ENCODE peak calls at places on chromosome 19, in five cellular contexts. C is bronchial epithelial cell; P is CD4-positive, alpha-beta T cell; O is IMR-90; L is astrocyte of the spinal cord. F is an unnamed sample.

GRCh38 chr19:5694167-5694951 is 4.3 kb downstream of the RPL36 start:
- DNase-seq in O (no peak), P (no peak), L (no peak), C (no peak), F (no peak)

GRCh38 chr19:2981898-2982297 is 4.5 kb downstream of the TLE6 start:
- DNase-seq in L (no peak), P (no peak), C (no peak), O (no peak), F (no peak)

GRCh38 chr19:6034512-6034911 is 56.6 kb upstream of the RANBP3 start:
- DNase-seq in O (no peak), P (no peak), L (no peak), C (no peak), F (no peak)

GRCh38 chr19:402786-403185 is 6.2 kb downstream of the C2CD4C start:
- DNase-seq in P (no peak), L (no peak), C (no peak), O (no peak), F (no peak)

GRCh38 chr19:2912306-2912705 is 11.6 kb downstream of the ZNF57 start:
- DNase-seq in P (no peak), O (no peak), C (no peak), L (no peak), F (no peak)

GRCh38 chr19:55667006-55667381 is 8.0 kb upstream of the EPN1 start:
- DNase-seq in O (no peak), P (no peak), L (no peak), C (no peak), F (no peak)

GRCh38 chr19:12260236-12260635 is 34.4 kb downstream of the ZNF44 start:
- DNase-seq in L (no peak), P (no peak), O (no peak), C (no peak), F (no peak)

GRCh38 chr19:16447015-16447384 is 24.8 kb downstream of the EPS15L1 start:
- DNase-seq in C (peak), O (peak), P (no peak), L (peak), F (peak)

GRCh38 chr19:6450166-6450565 is 9.4 kb downstream of the SLC25A23 start:
- DNase-seq in P (no peak), C (no peak), L (no peak), O (no peak), F (no peak)

GRCh38 chr19:38649305-38650179 is 2.1 kb downstream of the ACTN4 start:
- DNase-seq in L (no peak), P (no peak), O (no peak), C (peak), F (no peak)

GRCh38 chr19:31350693-31351211 is 1.5 kb upstream of the TSHZ3 start:
- DNase-seq in O (peak), P (no peak), C (no peak), L (peak), F (no peak)

GRCh38 chr19:5687360-5688198 is 2.5 kb upstream of the RPL36 start:
- DNase-seq in O (no peak), L (no peak), P (no peak), C (no peak), F (no peak)

GRCh38 chr19:3608750-3609322 is 2.2 kb upstream of the TBXA2R start:
- DNase-seq in O (no peak), P (no peak), L (peak), C (no peak), F (no peak)

GRCh38 chr19:11199517-11199916 is 2.2 kb upstream of the KANK2 start:
- DNase-seq in C (no peak), L (no peak), O (no peak), P (no peak), F (no peak)

GRCh38 chr19:50537306-50537685 is 23.6 kb upstream of the ASPDH start:
- DNase-seq in P (no peak), C (no peak), L (no peak), O (no peak), F (no peak)

GRCh38 chr19:23823952-23824389 is 65.3 kb upstream of the ZNF681 start:
- DNase-seq in P (no peak), O (no peak), C (peak), L (no peak), F (no peak)

GRCh38 chr19:55484571-55485438 is at the start of gene NAT14:
- DNase-seq in C (no peak), P (peak), O (peak), L (peak), F (peak)

GRCh38 chr19:15144046-15144646 is 36.9 kb downstream of the SYDE1 start:
- DNase-seq in L (no peak), P (no peak), C (peak), O (no peak), F (no peak)

GRCh38 chr19:35436477-35437141 is 11.4 kb upstream of the FFAR2 start:
- DNase-seq in O (no peak), C (peak), P (no peak), L (no peak), F (peak)

GRCh38 chr19:54096642-54097106 is 3.9 kb downstream of the OSCAR start:
- DNase-seq in L (peak), P (no peak), C (peak), O (peak), F (peak)

GRCh38 chr19:21698215-21698614 is 69.2 kb downstream of the ZNF100 start:
- DNase-seq in C (peak), P (no peak), O (peak), L (peak), F (no peak)

GRCh38 chr19:16285769-16286564 is 38.7 kb upstream of the KLF2 start:
- DNase-seq in O (no peak), P (no peak), C (peak), L (peak), F (no peak)

GRCh38 chr19:6519289-6519688 is 11.5 kb upstream of the TNFSF9 start:
- DNase-seq in L (peak), P (no peak), O (peak), C (peak), F (no peak)

GRCh38 chr19:3366761-3367571 is 583 bp downstream of the NFIC start:
- DNase-seq in C (no peak), O (no peak), L (peak), P (no peak), F (no peak)

GRCh38 chr19:52896431-52897148 is 845 bp downstream of the ZNF320 start:
- DNase-seq in L (peak), C (peak), O (peak), P (no peak), F (peak)

GRCh38 chr19:28009696-28010095 is 1203.3 kb downstream of the UQCRFS1 start:
- DNase-seq in P (no peak), O (no peak), L (peak), C (no peak), F (no peak)

GRCh38 chr19:4372630-4373367 is 27.5 kb downstream of the SH3GL1 start:
- DNase-seq in O (no peak), P (no peak), L (no peak), C (no peak), F (no peak)

GRCh38 chr19:7848779-7849457 is 18.9 kb downstream of the EVI5L start:
- DNase-seq in C (no peak), O (no peak), L (no peak), P (no peak), F (no peak)

GRCh38 chr19:43765109-43765876 is 10.5 kb upstream of the SMG9 start:
- DNase-seq in C (peak), O (peak), L (peak), P (no peak), F (peak)

GRCh38 chr19:4493929-4494690 is 22.0 kb downstream of the HDGFL2 start:
- DNase-seq in C (no peak), O (no peak), L (no peak), P (no peak), F (no peak)

GRCh38 chr19:53772943-53773342 is 51.2 kb downstream of the NLRP12 start:
- DNase-seq in P (peak), L (peak), C (peak), O (peak), F (no peak)

GRCh38 chr19:1412995-1413889 is 5.9 kb downstream of the DAZAP1 start:
- DNase-seq in O (no peak), L (no peak), C (no peak), P (no peak), F (no peak)

GRCh38 chr19:44753932-44754742 is 5.6 kb downstream of the BCL3 start:
- DNase-seq in P (no peak), O (peak), L (peak), C (peak), F (peak)

DNA sequence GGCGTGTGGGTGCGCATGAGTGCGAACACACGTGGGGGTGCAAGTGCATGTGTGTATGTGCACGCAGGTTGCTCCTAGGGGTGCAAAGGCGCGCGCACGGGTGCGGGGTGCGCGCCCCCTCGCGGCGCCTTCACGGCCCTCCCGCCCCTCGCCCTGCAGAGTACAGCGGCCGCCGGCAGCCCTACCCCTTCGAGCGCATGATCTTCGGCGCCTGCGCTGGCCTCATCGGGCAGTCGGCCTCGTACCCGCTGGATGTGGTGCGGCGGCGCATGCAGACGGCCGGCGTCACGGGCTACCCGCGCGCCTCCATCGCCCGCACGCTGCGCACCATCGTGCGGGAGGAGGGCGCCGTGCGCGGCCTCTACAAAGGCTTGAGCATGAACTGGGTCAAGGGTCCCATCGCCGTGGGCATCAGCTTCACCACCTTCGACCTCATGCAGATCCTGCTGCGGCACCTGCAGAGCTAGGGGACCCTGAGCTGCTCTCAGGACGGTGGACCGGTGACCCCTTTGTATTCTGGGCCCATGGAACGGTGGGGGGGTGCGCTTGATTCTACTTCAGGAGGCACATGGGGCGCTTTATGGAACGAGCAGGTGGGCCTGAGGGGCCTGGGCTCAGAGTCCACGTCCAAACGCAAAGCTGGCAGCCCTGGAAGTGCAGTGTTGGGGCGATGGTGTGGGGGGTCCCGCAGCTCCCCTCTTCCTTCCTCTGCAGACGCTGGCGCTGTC is 27.7 kb downstream of the TMEM161A start:
- DNase-seq in C (no peak), O (no peak), P (no peak), L (no peak), F (peak)
- TF ChIP-seq CTCF in C (peak), O (no peak), P (peak), L (peak), F (peak)

DNA sequence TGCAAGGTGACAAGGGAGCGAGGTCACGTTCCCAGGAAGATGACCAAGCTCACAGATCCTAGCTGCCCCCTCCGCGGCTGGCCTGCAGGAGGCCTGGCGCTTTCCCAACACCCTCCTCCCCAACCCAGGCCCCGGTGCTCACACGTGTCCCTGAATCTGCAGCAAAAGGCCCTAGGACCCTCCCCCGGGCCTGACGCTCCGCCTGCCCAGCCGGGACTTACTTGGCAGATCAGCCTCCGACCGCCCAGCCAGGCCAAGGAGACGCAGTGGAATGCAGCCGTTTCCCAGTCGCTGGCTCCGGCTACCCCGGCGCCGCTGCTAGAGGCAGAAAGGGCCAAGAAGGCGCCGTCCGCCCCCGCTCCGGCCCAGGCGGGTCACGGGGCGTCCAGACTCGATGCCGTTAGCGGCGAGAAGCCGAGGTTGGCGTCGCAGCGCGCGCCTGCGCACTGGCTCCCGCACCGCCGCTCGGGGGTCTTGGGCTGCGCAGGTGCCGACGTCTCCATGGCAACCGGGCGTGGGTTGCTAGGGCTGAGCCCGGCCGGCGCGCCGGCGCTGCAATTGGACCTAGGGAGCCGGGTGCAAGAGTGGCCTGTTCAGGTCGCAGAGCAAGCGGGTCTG is at the start of gene PNMA8A:
- DNase-seq in C (no peak), O (peak), L (peak), P (no peak), F (no peak)
- TF ChIP-seq CTCF in C (peak), O (no peak), L (peak), P (no peak), F (no peak)

GRCh38 chr19:40750285-40751064 is at the start of gene ACTMAP:
- DNase-seq in O (peak), L (peak), P (peak), C (peak), F (peak)
- TF ChIP-seq CTCF in O (no peak), L (no peak), P (no peak), C (no peak), F (no peak)

GRCh38 chr19:33306853-33307792 is 4.8 kb upstream of the CEBPA start:
- DNase-seq in P (no peak), C (no peak), L (no peak), O (no peak), F (no peak)

GRCh38 chr19:33302974-33303790 is 848 bp upstream of the CEBPA start:
- DNase-seq in C (no peak), L (peak), O (peak), P (no peak), F (no peak)

GRCh38 chr19:33306191-33306590 is 3.9 kb upstream of the CEBPA start:
- DNase-seq in C (no peak), O (no peak), P (no peak), L (no peak), F (no peak)

GRCh38 chr19:33303791-33304759 is 1.7 kb upstream of the CEBPA start:
- DNase-seq in O (no peak), L (no peak), C (no peak), P (no peak), F (no peak)

DNA sequence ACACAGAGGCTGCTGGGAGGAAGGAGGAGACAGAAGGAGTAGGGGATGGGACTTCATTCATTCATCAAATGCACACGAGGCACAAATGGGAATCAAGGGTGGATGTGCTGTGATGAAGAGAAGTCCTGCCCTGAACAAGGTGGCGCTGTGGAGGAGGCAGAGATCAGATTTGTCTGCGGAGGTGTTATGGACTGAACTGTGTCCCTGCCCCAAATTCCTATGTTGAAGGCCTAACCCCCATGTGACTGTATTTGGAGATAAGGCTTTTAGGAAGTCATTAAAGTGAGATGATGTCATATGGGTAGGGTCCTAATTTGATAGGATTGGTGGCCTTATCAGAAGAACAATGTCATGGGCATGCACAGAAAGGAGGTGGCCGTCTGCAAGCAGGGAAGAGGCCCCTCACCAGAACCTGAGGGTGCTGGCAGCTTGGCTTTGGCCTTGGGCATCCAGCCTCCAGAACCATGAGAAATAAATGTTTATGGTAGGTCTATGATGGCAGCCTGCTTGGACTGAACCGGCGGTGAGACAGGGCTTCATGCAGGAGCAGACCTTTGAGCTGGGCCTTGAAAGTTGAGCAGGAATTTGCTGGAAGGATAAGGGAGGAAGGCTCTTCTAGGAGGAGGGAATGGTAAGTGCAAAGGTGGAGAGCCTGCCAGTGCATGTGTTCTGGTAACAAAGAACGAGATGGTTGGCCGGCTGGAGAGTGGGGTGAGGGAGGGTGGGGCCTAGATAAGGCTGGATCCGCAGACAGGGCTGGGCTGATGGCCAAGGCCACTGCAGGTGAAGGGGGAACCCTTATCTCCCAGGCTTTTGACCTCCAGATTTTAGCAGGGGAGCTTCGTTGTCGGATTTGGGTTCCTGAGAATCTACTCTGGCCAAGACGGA is 2.7 kb upstream of the CEBPA start:
- DNase-seq in C (no peak), P (no peak), O (no peak), L (no peak), F (no peak)
- TF ChIP-seq CTCF in C (peak), P (no peak), O (no peak), L (no peak), F (no peak)

GRCh38 chr19:9881720-9882119 is 46.6 kb downstream of the PIN1 start:
- DNase-seq in C (peak), L (no peak), P (no peak), O (no peak), F (no peak)

GRCh38 chr19:9883764-9884163 is 48.6 kb downstream of the PIN1 start:
- DNase-seq in P (no peak), L (no peak), O (no peak), C (no peak), F (no peak)

GRCh38 chr19:9883231-9883758 is 48.2 kb downstream of the PIN1 start:
- DNase-seq in C (peak), P (no peak), L (no peak), O (no peak), F (no peak)

GRCh38 chr19:9885077-9885552 is 50.0 kb downstream of the PIN1 start:
- DNase-seq in P (no peak), C (no peak), L (no peak), O (peak), F (no peak)
- TF ChIP-seq CTCF in P (no peak), C (no peak), L (peak), O (peak), F (no peak)

GRCh38 chr19:48329167-48329891 is 4.0 kb downstream of the EMP3 start:
- DNase-seq in L (peak), O (peak), P (peak), C (peak), F (no peak)

GRCh38 chr19:48332351-48332661 is 7.0 kb downstream of the EMP3 start:
- DNase-seq in C (no peak), P (no peak), O (no peak), L (no peak), F (no peak)

GRCh38 chr19:48333467-48334384 is 8.4 kb downstream of the EMP3 start:
- DNase-seq in L (peak), O (peak), P (peak), C (peak), F (peak)

GRCh38 chr19:48332662-48333466 is 7.5 kb downstream of the EMP3 start:
- DNase-seq in L (peak), P (peak), O (peak), C (peak), F (peak)

GRCh38 chr19:48330012-48330681 is 4.8 kb downstream of the EMP3 start:
- DNase-seq in O (no peak), C (peak), L (peak), P (peak), F (peak)
- TF ChIP-seq CTCF in O (no peak), C (peak), L (no peak), P (no peak), F (peak)

GRCh38 chr19:18161691-18162039 is 8.7 kb downstream of the PIK3R2 start:
- DNase-seq in P (no peak), O (no peak), L (no peak), C (no peak), F (no peak)
- TF ChIP-seq CTCF in P (peak), O (no peak), L (no peak), C (no peak), F (no peak)